ENCODE peak calls at places on chromosomes 16 and 17, in ten cellular contexts. J is CD4-positive, CD25-positive, alpha-beta regulatory T cell; L is cardiac muscle cell; E is mesenchymal stem cell; M is stomach; R is uterus; I is aorta; O is tibial artery; C is small intestine; Q is psoas muscle. V is an unnamed sample. For H3K4me1, the result is how much of the 10 kb centered on the place peaks cover.

GRCh38 chr17:68847711-68848110 is 107.5 kb downstream of the ABCA8 start:
- DNase-seq in J (no peak), L (no peak), E (no peak), M (no peak), R (no peak), I (no peak), O (no peak), C (no peak), Q (no peak), V (no peak)

GRCh38 chr16:67961551-67961957 is 6.9 kb downstream of the SLC12A4 start:
- DNase-seq in J (no peak), L (no peak), E (no peak), M (peak), R (no peak), I (no peak), O (no peak), C (peak), Q (peak), V (no peak)

GRCh38 chr16:74608944-74609343 is 2.0 kb upstream of the GLG1 start:
- DNase-seq in J (peak), L (no peak), E (no peak), M (no peak), R (no peak), I (no peak), O (peak), C (no peak), Q (no peak), V (no peak)

GRCh38 chr17:67105213-67105612 is 60.9 kb downstream of the CACNG1 start:
- DNase-seq in J (no peak), L (no peak), E (peak), M (no peak), R (no peak), I (no peak), O (no peak), C (no peak), Q (no peak), V (no peak)

GRCh38 chr17:3695723-3696411 is at the start of gene P2RX5:
- DNase-seq in J (peak), L (peak), E (peak), M (no peak), R (no peak), I (no peak), O (peak), C (peak), Q (peak), V (no peak)

GRCh38 chr16:76265434-76266045 is 11.7 kb upstream of the CNTNAP4 start:
- DNase-seq in J (no peak), L (no peak), E (peak), M (no peak), R (no peak), I (no peak), O (no peak), C (peak), Q (no peak), V (no peak)

GRCh38 chr17:40560592-40561293 is 4.5 kb downstream of the CCR7 start:
- DNase-seq in J (peak), L (no peak), E (peak), M (peak), R (peak), I (peak), O (no peak), C (peak), Q (no peak), V (no peak)

GRCh38 chr16:8686879-8687278 is 12.5 kb downstream of the ABAT start:
- DNase-seq in J (no peak), L (no peak), E (no peak), M (no peak), R (no peak), I (no peak), O (no peak), C (peak), Q (no peak), V (no peak)

GRCh38 chr16:2597560-2597902 is 59.7 kb downstream of the PDPK1 start:
- DNase-seq in J (no peak), L (no peak), E (no peak), M (no peak), R (no peak), I (peak), O (no peak), C (no peak), Q (no peak), V (no peak)

GRCh38 chr17:75854881-75855309 is 240 bp downstream of the WBP2 start:
- DNase-seq in J (no peak), L (no peak), E (no peak), M (no peak), R (no peak), I (no peak), O (no peak), C (no peak), Q (peak), V (no peak)

GRCh38 chr17:59954856-59955255 is 9.7 kb downstream of the RNFT1 start:
- DNase-seq in J (no peak), L (no peak), E (no peak), M (no peak), R (no peak), I (no peak), O (no peak), C (no peak), Q (no peak), V (no peak)

GRCh38 chr17:17117923-17118322 is 75.7 kb downstream of the MPRIP start:
- DNase-seq in J (no peak), L (no peak), E (no peak), M (no peak), R (no peak), I (peak), O (no peak), C (no peak), Q (no peak), V (no peak)
- H3K4me1 ChIP-seq in J (half or more), L (under half), E (under half), M (half or more), R (under half), I (under half), O (under half), C (under half), Q (half or more), V (half or more)

DNA sequence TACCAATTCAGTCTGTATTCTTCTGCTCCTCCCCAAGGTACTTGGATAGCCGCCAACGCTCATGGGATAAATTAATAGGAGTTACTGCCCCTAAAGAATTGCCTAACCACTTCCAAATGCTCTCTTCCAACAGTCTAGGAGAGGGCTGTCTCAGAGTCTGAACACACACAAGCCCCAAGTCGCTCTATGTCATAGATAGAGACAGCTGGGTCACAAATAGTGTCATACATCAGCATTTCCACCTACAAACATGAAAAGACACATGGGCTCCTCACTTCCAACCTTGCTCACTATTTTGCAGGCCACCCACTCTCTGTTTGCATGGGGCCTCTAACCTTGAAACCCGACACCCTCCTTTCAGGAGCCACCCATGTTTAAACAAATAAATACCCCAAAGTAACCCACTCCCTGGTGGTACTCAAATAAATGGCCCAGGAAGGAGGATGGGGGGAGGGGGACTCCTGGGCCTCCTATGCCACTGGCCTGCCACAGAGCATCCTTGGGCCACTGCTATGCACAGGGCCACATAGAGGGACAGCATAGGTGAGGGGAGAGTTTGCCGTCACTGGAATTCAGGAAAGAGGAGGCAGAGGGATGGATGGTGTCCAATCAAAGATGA is 265.9 kb downstream of the SOX9 start:
- DNase-seq in J (no peak), L (no peak), E (no peak), M (no peak), R (no peak), I (no peak), O (no peak), C (no peak), Q (no peak), V (no peak)
- H3K4me1 ChIP-seq in J (under half), L (under half), E (under half), M (under half), R (under half), I (under half), O (under half), C (under half), Q (under half), V (under half)

DNA sequence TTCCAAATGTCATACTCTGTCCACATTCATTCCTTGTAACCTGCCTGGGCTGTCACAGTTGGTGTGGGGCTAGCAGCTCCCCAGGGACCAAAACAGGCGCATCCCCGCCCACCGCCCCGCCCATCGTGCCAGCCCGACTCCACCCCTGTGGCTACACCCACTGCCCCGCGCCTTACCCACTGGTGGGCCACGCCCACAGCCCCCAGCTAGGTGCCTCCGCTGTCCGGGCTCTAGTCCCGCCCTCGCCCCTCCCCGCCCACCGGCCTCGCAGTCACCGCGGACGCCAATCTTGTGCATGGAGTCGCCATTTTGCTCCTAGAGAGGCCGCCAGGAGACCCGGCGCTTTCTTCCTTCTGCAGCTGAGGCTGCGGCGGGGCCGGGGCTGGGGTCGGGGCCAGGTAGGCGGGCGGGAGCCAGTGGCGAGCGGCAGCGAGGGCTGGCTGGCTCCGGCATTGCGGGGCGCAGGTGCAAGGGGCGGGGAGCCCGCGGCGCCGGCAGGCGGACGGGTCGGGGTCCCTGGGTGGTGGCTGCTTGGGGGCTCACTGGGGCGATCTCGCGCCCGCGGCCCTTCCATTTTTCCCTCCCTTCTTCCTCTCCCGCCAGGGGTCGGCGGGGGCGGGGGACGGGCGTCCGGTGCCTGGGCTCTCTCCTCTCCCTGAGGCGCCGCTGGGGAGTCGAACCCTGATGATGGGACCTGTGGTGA is at the start of gene PRPSAP2:
- DNase-seq in J (peak), L (peak), E (peak), M (peak), R (peak), I (peak), O (peak), C (peak), Q (peak), V (peak)
- H3K4me1 ChIP-seq in J (under half), L (under half), E (under half), M (under half), R (under half), I (under half), O (under half), C (under half), Q (under half), V (under half)

DNA sequence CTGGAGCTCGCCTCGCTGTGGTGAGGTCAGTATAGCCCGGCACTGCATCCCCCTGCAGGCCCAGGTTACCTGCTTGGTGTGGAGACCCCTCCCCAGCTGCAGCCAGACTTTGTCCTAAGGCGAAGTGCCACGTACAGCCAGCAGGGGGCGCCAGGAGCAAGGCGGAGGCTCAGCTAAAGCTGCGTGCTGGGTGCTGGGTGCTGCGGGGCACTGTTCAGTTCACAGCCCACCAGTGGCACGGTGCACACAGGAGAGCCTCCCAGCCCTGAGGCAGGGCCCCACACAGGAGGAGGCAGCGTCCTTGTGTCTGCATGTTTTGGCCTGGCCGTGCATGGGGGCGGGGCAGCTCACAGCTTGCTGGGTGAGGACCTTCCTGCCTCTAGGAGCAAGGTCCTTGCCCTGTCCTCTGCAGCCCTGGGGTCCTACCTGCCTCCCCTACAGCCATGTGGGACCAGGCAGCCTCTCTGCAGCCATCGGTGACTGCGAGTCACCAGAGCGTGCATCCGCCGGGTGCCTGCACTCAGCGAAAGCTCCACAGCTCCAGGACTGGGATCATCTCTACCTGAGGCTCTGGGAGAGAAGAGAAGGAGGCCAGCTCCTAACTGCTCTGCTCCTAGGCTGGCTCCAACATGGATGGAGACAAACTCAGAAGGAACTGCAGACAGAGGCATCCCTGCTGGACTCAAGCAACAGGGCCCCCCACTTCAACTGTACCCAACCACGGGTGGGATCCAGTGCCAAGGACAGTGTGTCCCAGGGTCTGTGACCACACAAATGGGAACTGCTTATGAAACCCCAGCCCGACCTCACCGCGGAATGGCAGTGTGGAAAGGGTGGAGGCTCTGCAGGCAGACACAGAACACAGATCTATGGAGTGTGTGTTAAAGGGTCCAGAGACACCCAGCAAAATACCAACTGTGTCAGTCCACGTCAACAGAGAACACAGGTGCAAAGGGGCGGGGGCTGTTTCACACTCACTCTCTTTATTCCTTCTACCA is 19.0 kb downstream of the SLC7A5 start:
- DNase-seq in J (peak), L (peak), E (peak), M (peak), R (peak), I (peak), O (peak), C (no peak), Q (peak), V (peak)
- H3K4me1 ChIP-seq in J (under half), L (under half), E (under half), M (half or more), R (under half), I (under half), O (under half), C (under half), Q (half or more), V (under half)

GRCh38 chr17:50865060-50865867 is 890 bp downstream of the TOB1 start:
- DNase-seq in J (peak), L (peak), E (peak), M (peak), R (peak), I (peak), O (peak), C (peak), Q (peak), V (peak)

GRCh38 chr17:50866261-50866949 is at the start of gene TOB1:
- DNase-seq in J (peak), L (peak), E (peak), M (peak), R (peak), I (peak), O (peak), C (peak), Q (peak), V (peak)

GRCh38 chr17:50866950-50867855 is 1.0 kb upstream of the TOB1 start:
- DNase-seq in J (peak), L (peak), E (peak), M (peak), R (peak), I (peak), O (peak), C (peak), Q (peak), V (peak)

GRCh38 chr17:50864747-50865059 is 1.5 kb downstream of the TOB1 start:
- DNase-seq in J (no peak), L (no peak), E (no peak), M (no peak), R (no peak), I (no peak), O (no peak), C (no peak), Q (no peak), V (no peak)

GRCh38 chr17:50865868-50866260 is 290 bp downstream of the TOB1 start:
- DNase-seq in J (no peak), L (no peak), E (no peak), M (no peak), R (no peak), I (no peak), O (no peak), C (no peak), Q (no peak), V (no peak)
- H3K4me1 ChIP-seq in J (half or more), L (under half), E (under half), M (under half), R (under half), I (under half), O (under half), C (under half), Q (under half), V (half or more)

V was measured in heart right ventricle.